ENCODE peak calls at places on chromosomes 6 and 20, in seven cellular contexts. W, V, Z, M, B, C and Q are unnamed samples.
A peak's percentile ranks its signal among the peaks of the same experiment; 100 is the strongest.

GRCh38 chr20:58870293-58871014 is 17.9 kb downstream of the GNAS start:
- DNase-seq in W (peak; percentile 58), V (peak; percentile 83), Z (peak; percentile 71), M (no peak), B (no peak), C (peak; percentile 68), Q (peak; percentile 46)

GRCh38 chr6:169427856-169428255 is 174.2 kb upstream of the THBS2 start:
- DNase-seq in W (no peak), V (no peak), Z (peak; percentile 88), M (no peak), B (no peak), C (no peak), Q (no peak)

GRCh38 chr6:149363154-149363553 is 36.9 kb upstream of the SUMO4 start:
- DNase-seq in W (no peak), V (no peak), Z (no peak), M (no peak), B (no peak), C (no peak), Q (no peak)

GRCh38 chr20:3115190-3116107 is 30.9 kb upstream of the AVP start:
- DNase-seq in W (no peak), V (peak; percentile 63), Z (peak; percentile 77), M (no peak), B (no peak), C (no peak), Q (no peak)

GRCh38 chr6:149451361-149452061 is 33.3 kb downstream of the ZC3H12D start:
- DNase-seq in W (peak; percentile 46), V (peak; percentile 44), Z (peak; percentile 72), M (no peak), B (no peak), C (peak; percentile 78), Q (no peak)

GRCh38 chr6:111628117-111628866 is 22.6 kb upstream of the TRAF3IP2 start:
- DNase-seq in W (no peak), V (no peak), Z (peak; percentile 72), M (no peak), B (peak; percentile 63), C (no peak), Q (no peak)

GRCh38 chr6:91087864-91088263 is 501.0 kb upstream of the MAP3K7 start:
- DNase-seq in W (no peak), V (no peak), Z (no peak), M (no peak), B (no peak), C (no peak), Q (no peak)

GRCh38 chr6:144347933-144348332 is 62.8 kb downstream of the UTRN start:
- DNase-seq in W (no peak), V (no peak), Z (no peak), M (no peak), B (no peak), C (no peak), Q (no peak)

GRCh38 chr6:135054575-135055498 is at the start of gene HBS1L:
- DNase-seq in W (peak; percentile 98), V (peak; percentile 97), Z (peak; percentile 99), M (peak; percentile 94), B (peak; percentile 77), C (peak; percentile 98), Q (peak; percentile 93)

GRCh38 chr6:142331601-142332000 is 29.8 kb downstream of the ADGRG6 start:
- DNase-seq in W (no peak), V (no peak), Z (no peak), M (no peak), B (no peak), C (no peak), Q (no peak)

GRCh38 chr20:23637282-23638221 is at the start of gene CST3:
- DNase-seq in W (peak; percentile 94), V (peak; percentile 72), Z (peak; percentile 93), M (no peak), B (peak; percentile 36), C (peak; percentile 94), Q (no peak)

GRCh38 chr6:52534966-52535390 is 41.9 kb downstream of the TRAM2 start:
- DNase-seq in W (no peak), V (no peak), Z (no peak), M (no peak), B (no peak), C (no peak), Q (no peak)

GRCh38 chr20:6492396-6493055 is 275.0 kb upstream of the BMP2 start:
- DNase-seq in W (no peak), V (no peak), Z (no peak), M (no peak), B (no peak), C (no peak), Q (no peak)

GRCh38 chr20:5096463-5096862 is 23.3 kb downstream of the PCNA start:
- DNase-seq in W (no peak), V (no peak), Z (no peak), M (no peak), B (no peak), C (no peak), Q (no peak)

GRCh38 chr20:2756056-2756611 is 44.3 kb downstream of the CPXM1 start:
- DNase-seq in W (no peak), V (peak; percentile 77), Z (peak; percentile 55), M (no peak), B (no peak), C (no peak), Q (no peak)

GRCh38 chr6:14001329-14002012 is 76.7 kb downstream of the RNF182 start:
- DNase-seq in W (no peak), V (no peak), Z (peak; percentile 99), M (no peak), B (peak; percentile 97), C (no peak), Q (no peak)

GRCh38 chr6:1624848-1625341 is 15.2 kb downstream of the FOXC1 start:
- DNase-seq in W (peak; percentile 39), V (no peak), Z (peak; percentile 81), M (no peak), B (no peak), C (no peak), Q (no peak)

GRCh38 chr20:62663484-62664315 is 21.4 kb downstream of the SLCO4A1 start:
- DNase-seq in W (no peak), V (no peak), Z (no peak), M (no peak), B (no peak), C (no peak), Q (no peak)

GRCh38 chr6:1053587-1053986 is 258.3 kb upstream of the FOXQ1 start:
- DNase-seq in W (no peak), V (no peak), Z (no peak), M (no peak), B (no peak), C (no peak), Q (no peak)

GRCh38 chr20:25283221-25283951 is 35.5 kb downstream of the PYGB start:
- DNase-seq in W (no peak), V (peak; percentile 5), Z (no peak), M (no peak), B (no peak), C (peak; percentile 44), Q (no peak)

GRCh38 chr20:23225407-23226060 is 125.1 kb upstream of the NXT1 start:
- DNase-seq in W (no peak), V (no peak), Z (peak; percentile 95), M (no peak), B (peak; percentile 86), C (peak; percentile 67), Q (no peak)

GRCh38 chr6:90694802-90695201 is 107.9 kb upstream of the MAP3K7 start:
- DNase-seq in W (no peak), V (no peak), Z (no peak), M (no peak), B (no peak), C (no peak), Q (no peak)

GRCh38 chr20:14451458-14451857 is 114.0 kb upstream of the FLRT3 start:
- DNase-seq in W (no peak), V (peak; percentile 16), Z (no peak), M (no peak), B (no peak), C (no peak), Q (no peak)

GRCh38 chr20:41360831-41361756 is 5.5 kb downstream of the EMILIN3 start:
- DNase-seq in W (no peak), V (no peak), Z (no peak), M (no peak), B (no peak), C (no peak), Q (no peak)

GRCh38 chr6:144534123-144534676 is 249.1 kb downstream of the UTRN start:
- DNase-seq in W (no peak), V (no peak), Z (peak; percentile 34), M (no peak), B (peak; percentile 9), C (no peak), Q (no peak)

GRCh38 chr6:118606268-118606667 is 45.1 kb downstream of the CEP85L start:
- DNase-seq in W (no peak), V (no peak), Z (no peak), M (no peak), B (no peak), C (no peak), Q (no peak)

GRCh38 chr6:133632906-133633305 is 256.0 kb upstream of the TCF21 start:
- DNase-seq in W (no peak), V (no peak), Z (no peak), M (no peak), B (no peak), C (no peak), Q (no peak)

GRCh38 chr6:167650730-167651129 is 176.0 kb upstream of the AFDN start:
- DNase-seq in W (no peak), V (no peak), Z (no peak), M (no peak), B (no peak), C (no peak), Q (no peak)

GRCh38 chr6:154370545-154370944 is 13.9 kb upstream of the IPCEF1 start:
- DNase-seq in W (no peak), V (no peak), Z (peak; percentile 57), M (no peak), B (no peak), C (no peak), Q (no peak)

GRCh38 chr20:32637738-32638137 is 36.0 kb downstream of the C20orf203 start:
- DNase-seq in W (no peak), V (no peak), Z (no peak), M (no peak), B (no peak), C (no peak), Q (no peak)

GRCh38 chr6:10838794-10839333 is 525 bp upstream of the MAK start:
- DNase-seq in W (no peak), V (no peak), Z (no peak), M (no peak), B (no peak), C (no peak), Q (no peak)

GRCh38 chr6:37966801-37967200 is 147.3 kb downstream of the ZFAND3 start:
- DNase-seq in W (no peak), V (no peak), Z (peak; percentile 23), M (no peak), B (no peak), C (no peak), Q (no peak)

GRCh38 chr20:16758459-16759160 is 10.5 kb downstream of the OTOR start:
- DNase-seq in W (no peak), V (no peak), Z (peak; percentile 6), M (no peak), B (no peak), C (no peak), Q (no peak)

GRCh38 chr6:47098570-47098993 is 56.5 kb upstream of the ADGRF1 start:
- DNase-seq in W (no peak), V (no peak), Z (no peak), M (no peak), B (peak; percentile 49), C (no peak), Q (no peak)